ENCODE peak calls at places on chromosomes 5 and 9, in ten cellular contexts. One of them, this sample, is unnamed.

GRCh38 chr5:23332650-23333251 is 174.7 kb upstream of the PRDM9 start:
- DNase-seq in mesenteric fat pad: no peak
- DNase-seq in LoVo: no peak
- DNase-seq in fibroblast of lung: no peak
- DNase-seq in T-helper 2 cell: no peak
- DNase-seq in fibroblast of the conjunctiva: no peak
- DNase-seq in AG10803: no peak
- DNase-seq in OCI-M1: peak
- DNase-seq in activated CD4-positive, CD25-positive, alpha-beta regulatory T cell: no peak
- DNase-seq in NCI-H1694: no peak
- DNase-seq in this sample: no peak

GRCh38 chr9:6781476-6781875 is 23.7 kb downstream of the KDM4C start:
- DNase-seq in mesenteric fat pad: no peak
- DNase-seq in LoVo: no peak
- DNase-seq in fibroblast of lung: no peak
- DNase-seq in T-helper 2 cell: no peak
- DNase-seq in fibroblast of the conjunctiva: no peak
- DNase-seq in AG10803: no peak
- DNase-seq in OCI-M1: no peak
- DNase-seq in activated CD4-positive, CD25-positive, alpha-beta regulatory T cell: no peak
- DNase-seq in NCI-H1694: no peak
- DNase-seq in this sample: no peak

GRCh38 chr5:117486879-117487391 is 912.3 kb upstream of the SEMA6A start:
- DNase-seq in mesenteric fat pad: no peak
- DNase-seq in LoVo: peak
- DNase-seq in fibroblast of lung: no peak
- DNase-seq in T-helper 2 cell: no peak
- DNase-seq in fibroblast of the conjunctiva: no peak
- DNase-seq in AG10803: no peak
- DNase-seq in OCI-M1: no peak
- DNase-seq in activated CD4-positive, CD25-positive, alpha-beta regulatory T cell: no peak
- DNase-seq in NCI-H1694: peak
- DNase-seq in this sample: no peak

GRCh38 chr5:140734354-140734753 is 34.1 kb downstream of the ZMAT2 start:
- DNase-seq in mesenteric fat pad: no peak
- DNase-seq in LoVo: no peak
- DNase-seq in fibroblast of lung: no peak
- DNase-seq in T-helper 2 cell: no peak
- DNase-seq in fibroblast of the conjunctiva: no peak
- DNase-seq in AG10803: peak
- DNase-seq in OCI-M1: peak
- DNase-seq in activated CD4-positive, CD25-positive, alpha-beta regulatory T cell: no peak
- DNase-seq in NCI-H1694: no peak
- DNase-seq in this sample: no peak

GRCh38 chr9:80664327-80665210 is 1024.8 kb downstream of the TLE1 start:
- DNase-seq in mesenteric fat pad: no peak
- DNase-seq in LoVo: no peak
- DNase-seq in fibroblast of lung: peak
- DNase-seq in T-helper 2 cell: no peak
- DNase-seq in fibroblast of the conjunctiva: no peak
- DNase-seq in AG10803: no peak
- DNase-seq in OCI-M1: no peak
- DNase-seq in activated CD4-positive, CD25-positive, alpha-beta regulatory T cell: no peak
- DNase-seq in NCI-H1694: no peak
- DNase-seq in this sample: no peak

GRCh38 chr9:128943832-128944620 is 3.4 kb downstream of the DOLK start:
- DNase-seq in mesenteric fat pad: peak
- DNase-seq in LoVo: no peak
- DNase-seq in fibroblast of lung: no peak
- DNase-seq in T-helper 2 cell: no peak
- DNase-seq in fibroblast of the conjunctiva: no peak
- DNase-seq in AG10803: no peak
- DNase-seq in OCI-M1: no peak
- DNase-seq in activated CD4-positive, CD25-positive, alpha-beta regulatory T cell: no peak
- DNase-seq in NCI-H1694: no peak
- DNase-seq in this sample: no peak

GRCh38 chr9:133379153-133380086 is 3.3 kb downstream of the STKLD1 start:
- DNase-seq in mesenteric fat pad: no peak
- DNase-seq in LoVo: no peak
- DNase-seq in fibroblast of lung: no peak
- DNase-seq in T-helper 2 cell: no peak
- DNase-seq in fibroblast of the conjunctiva: no peak
- DNase-seq in AG10803: no peak
- DNase-seq in OCI-M1: no peak
- DNase-seq in activated CD4-positive, CD25-positive, alpha-beta regulatory T cell: no peak
- DNase-seq in NCI-H1694: no peak
- DNase-seq in this sample: no peak

GRCh38 chr5:94388773-94389514 is 229.5 kb downstream of the KIAA0825 start:
- DNase-seq in mesenteric fat pad: no peak
- DNase-seq in LoVo: no peak
- DNase-seq in fibroblast of lung: no peak
- DNase-seq in T-helper 2 cell: no peak
- DNase-seq in fibroblast of the conjunctiva: no peak
- DNase-seq in AG10803: no peak
- DNase-seq in OCI-M1: no peak
- DNase-seq in activated CD4-positive, CD25-positive, alpha-beta regulatory T cell: no peak
- DNase-seq in NCI-H1694: no peak
- DNase-seq in this sample: no peak

GRCh38 chr9:136394312-136395305 is 5.4 kb downstream of the SNAPC4 start:
- DNase-seq in mesenteric fat pad: no peak
- DNase-seq in LoVo: no peak
- DNase-seq in fibroblast of lung: no peak
- DNase-seq in T-helper 2 cell: no peak
- DNase-seq in fibroblast of the conjunctiva: no peak
- DNase-seq in AG10803: no peak
- DNase-seq in OCI-M1: no peak
- DNase-seq in activated CD4-positive, CD25-positive, alpha-beta regulatory T cell: no peak
- DNase-seq in NCI-H1694: no peak
- DNase-seq in this sample: no peak

GRCh38 chr5:77426670-77427069 is 65.4 kb downstream of the WDR41 start:
- DNase-seq in mesenteric fat pad: no peak
- DNase-seq in LoVo: no peak
- DNase-seq in fibroblast of lung: peak
- DNase-seq in T-helper 2 cell: no peak
- DNase-seq in fibroblast of the conjunctiva: no peak
- DNase-seq in AG10803: peak
- DNase-seq in OCI-M1: no peak
- DNase-seq in activated CD4-positive, CD25-positive, alpha-beta regulatory T cell: no peak
- DNase-seq in NCI-H1694: no peak
- DNase-seq in this sample: no peak

GRCh38 chr9:136943291-136944093 is 1.0 kb downstream of the FBXW5 start:
- DNase-seq in mesenteric fat pad: no peak
- DNase-seq in LoVo: peak
- DNase-seq in fibroblast of lung: peak
- DNase-seq in T-helper 2 cell: no peak
- DNase-seq in fibroblast of the conjunctiva: no peak
- DNase-seq in AG10803: no peak
- DNase-seq in OCI-M1: peak
- DNase-seq in activated CD4-positive, CD25-positive, alpha-beta regulatory T cell: no peak
- DNase-seq in NCI-H1694: no peak
- DNase-seq in this sample: peak

GRCh38 chr9:89986190-89986589 is 381.4 kb downstream of the GADD45G start:
- DNase-seq in mesenteric fat pad: no peak
- DNase-seq in LoVo: no peak
- DNase-seq in fibroblast of lung: no peak
- DNase-seq in T-helper 2 cell: no peak
- DNase-seq in fibroblast of the conjunctiva: no peak
- DNase-seq in AG10803: no peak
- DNase-seq in OCI-M1: no peak
- DNase-seq in activated CD4-positive, CD25-positive, alpha-beta regulatory T cell: no peak
- DNase-seq in NCI-H1694: no peak
- DNase-seq in this sample: no peak

GRCh38 chr5:36395260-36395659 is 93.6 kb upstream of the RANBP3L start:
- DNase-seq in mesenteric fat pad: no peak
- DNase-seq in LoVo: no peak
- DNase-seq in fibroblast of lung: no peak
- DNase-seq in T-helper 2 cell: no peak
- DNase-seq in fibroblast of the conjunctiva: no peak
- DNase-seq in AG10803: no peak
- DNase-seq in OCI-M1: no peak
- DNase-seq in activated CD4-positive, CD25-positive, alpha-beta regulatory T cell: no peak
- DNase-seq in NCI-H1694: no peak
- DNase-seq in this sample: no peak

GRCh38 chr9:126516936-126517750 is 96.6 kb upstream of the LMX1B start:
- DNase-seq in mesenteric fat pad: no peak
- DNase-seq in LoVo: peak
- DNase-seq in fibroblast of lung: peak
- DNase-seq in T-helper 2 cell: no peak
- DNase-seq in fibroblast of the conjunctiva: peak
- DNase-seq in AG10803: peak
- DNase-seq in OCI-M1: peak
- DNase-seq in activated CD4-positive, CD25-positive, alpha-beta regulatory T cell: no peak
- DNase-seq in NCI-H1694: no peak
- DNase-seq in this sample: no peak

GRCh38 chr9:136725612-136726011 is 13.2 kb downstream of the DIPK1B start:
- DNase-seq in mesenteric fat pad: no peak
- DNase-seq in LoVo: no peak
- DNase-seq in fibroblast of lung: peak
- DNase-seq in T-helper 2 cell: no peak
- DNase-seq in fibroblast of the conjunctiva: no peak
- DNase-seq in AG10803: peak
- DNase-seq in OCI-M1: no peak
- DNase-seq in activated CD4-positive, CD25-positive, alpha-beta regulatory T cell: no peak
- DNase-seq in NCI-H1694: no peak
- DNase-seq in this sample: no peak

GRCh38 chr5:322281-322941 is 897 bp downstream of the AHRR start:
- DNase-seq in mesenteric fat pad: peak
- DNase-seq in LoVo: no peak
- DNase-seq in fibroblast of lung: peak
- DNase-seq in T-helper 2 cell: no peak
- DNase-seq in fibroblast of the conjunctiva: no peak
- DNase-seq in AG10803: peak
- DNase-seq in OCI-M1: peak
- DNase-seq in activated CD4-positive, CD25-positive, alpha-beta regulatory T cell: no peak
- DNase-seq in NCI-H1694: no peak
- DNase-seq in this sample: no peak